ENCODE peak calls at places on chromosomes 6 and 20, in six cellular contexts. P is colonic mucosa, E is SK-N-SH, O is sigmoid colon, S is HCT116, F is psoas muscle. U is an unnamed sample. For H3K27me3, the result is how much of the 10 kb centered on the place peaks cover.

GRCh38 chr6:20260360-20260759 is 48.1 kb upstream of the MBOAT1 start:
- DNase-seq in S (no peak), P (no peak), O (no peak), E (no peak), F (no peak), U (no peak)

GRCh38 chr6:40714576-40715500 is 127.7 kb upstream of the LRFN2 start:
- DNase-seq in O (no peak), E (no peak), P (peak), F (no peak), S (no peak), U (peak)

GRCh38 chr6:21648475-21649050 is 55.0 kb downstream of the SOX4 start:
- DNase-seq in E (no peak), F (no peak), S (no peak), O (no peak), P (no peak), U (no peak)

GRCh38 chr6:81767163-81768000 is 14.9 kb upstream of the TENT5A start:
- DNase-seq in S (no peak), F (no peak), E (no peak), O (no peak), P (peak), U (no peak)

GRCh38 chr20:25054995-25055629 is 2.8 kb downstream of the ACSS1 start:
- DNase-seq in S (no peak), P (no peak), E (no peak), O (peak), F (no peak), U (peak)

GRCh38 chr6:113875470-113875869 is 18.3 kb downstream of the MARCKS start:
- DNase-seq in E (no peak), P (no peak), F (no peak), S (no peak), O (no peak), U (no peak)

GRCh38 chr6:141326426-141326825 is 806.3 kb upstream of the GJE1 start:
- DNase-seq in S (peak), O (no peak), P (no peak), E (no peak), F (peak), U (no peak)

GRCh38 chr20:32487381-32487780 is 97.8 kb downstream of the NOL4L start:
- DNase-seq in S (no peak), E (no peak), O (peak), P (no peak), F (no peak), U (no peak)

GRCh38 chr6:33841070-33841469 is 37.3 kb upstream of the MLN start:
- DNase-seq in F (peak), P (no peak), O (no peak), S (no peak), E (no peak), U (no peak)
- TF ChIP-seq CTCF in F (no peak), P (no peak), O (no peak), S (no peak), E (no peak), U (no peak)

DNA sequence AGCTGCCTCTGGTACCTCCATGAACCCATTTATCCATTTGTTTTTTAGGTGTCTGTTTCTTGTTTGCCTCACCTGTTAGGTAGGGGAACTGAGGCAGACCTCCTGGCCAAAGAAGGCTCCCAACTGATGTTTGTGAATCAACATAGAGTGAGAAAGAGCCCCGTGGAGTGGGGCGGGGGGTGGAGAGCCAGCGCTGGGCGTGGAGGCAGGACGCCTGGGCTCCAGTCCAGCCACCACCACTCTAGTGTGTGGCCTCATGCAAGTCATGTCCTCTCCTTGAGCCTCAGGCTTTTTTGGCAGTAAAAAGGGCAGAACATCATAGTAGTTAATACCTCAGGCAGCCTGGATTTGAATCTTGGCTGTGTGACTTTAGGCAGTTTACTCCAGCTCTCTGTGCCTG is 42.2 kb upstream of the SCRT2 start:
- DNase-seq in F (no peak), E (no peak), P (no peak), O (no peak), S (no peak), U (no peak)
- H3K27me3 ChIP-seq in F (under half), E (under half), P (under half), O (under half), S (under half), U (under half)

DNA sequence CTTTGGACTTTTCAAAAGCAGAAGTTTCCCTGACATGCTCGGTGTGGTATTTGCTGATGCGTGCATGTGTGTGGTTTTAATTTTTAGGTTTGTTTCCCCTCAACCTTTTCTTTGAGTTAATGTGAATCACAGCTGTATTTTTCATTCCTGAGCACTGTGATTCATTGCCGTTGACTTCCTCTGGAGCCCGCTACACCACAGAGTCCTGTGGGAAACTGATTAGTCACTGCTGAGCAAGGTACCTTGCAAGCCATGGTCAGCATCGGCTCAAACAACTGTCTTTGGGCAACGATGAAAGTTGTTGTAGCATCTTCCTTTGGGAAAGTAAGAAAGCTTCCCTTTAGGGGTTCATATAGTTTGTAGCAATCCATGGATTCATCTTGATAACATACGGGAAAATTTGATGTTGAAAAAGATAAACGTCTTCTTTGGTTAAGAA is 57.5 kb downstream of the RIN2 start:
- DNase-seq in F (peak), S (peak), E (no peak), P (no peak), O (peak), U (no peak)
- TF ChIP-seq CTCF in F (no peak), S (no peak), E (no peak), P (no peak), O (no peak), U (no peak)

GRCh38 chr20:22682381-22682780 is 98.0 kb upstream of the FOXA2 start:
- DNase-seq in S (no peak), P (no peak), F (no peak), E (no peak), O (no peak), U (no peak)
- H3K27me3 ChIP-seq in S (under half), P (under half), F (under half), E (half or more), O (under half), U (under half)

GRCh38 chr6:56770011-56770520 is 127.4 kb upstream of the DST start:
- DNase-seq in F (no peak), O (no peak), S (no peak), P (no peak), E (peak), U (no peak)

GRCh38 chr6:56771189-56771588 is 128.5 kb upstream of the DST start:
- DNase-seq in O (no peak), F (no peak), S (no peak), P (no peak), E (no peak), U (no peak)

GRCh38 chr6:56771929-56772607 is 129.4 kb upstream of the DST start:
- DNase-seq in P (no peak), S (no peak), O (no peak), F (no peak), E (no peak), U (no peak)

GRCh38 chr6:56775498-56776166 is 132.9 kb upstream of the DST start:
- DNase-seq in F (no peak), P (no peak), S (no peak), O (no peak), E (no peak), U (no peak)

DNA sequence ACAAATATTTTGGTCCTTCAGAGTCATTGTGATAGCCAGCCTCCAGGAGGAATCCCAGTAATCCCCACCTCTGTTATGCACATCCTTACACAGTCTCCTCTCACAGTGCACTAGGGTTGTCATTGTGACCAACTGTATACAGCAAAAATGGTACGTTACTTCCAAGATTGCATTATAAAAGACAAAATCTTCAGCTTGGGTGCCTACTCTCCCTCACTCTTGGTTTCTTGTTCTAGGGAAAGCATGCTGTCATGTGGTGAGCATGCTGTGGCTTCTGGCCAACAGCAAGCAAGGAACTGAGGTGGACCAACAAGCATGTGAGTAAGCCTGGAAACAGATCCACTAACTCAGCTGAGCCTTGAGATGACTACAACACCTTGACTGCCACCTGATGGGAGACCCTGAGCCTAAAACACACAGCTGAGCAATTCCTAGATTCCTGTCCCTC is 130.1 kb upstream of the DST start:
- DNase-seq in S (no peak), P (no peak), O (peak), E (no peak), F (peak), U (no peak)
- TF ChIP-seq CTCF in S (no peak), P (no peak), O (no peak), E (no peak), F (no peak), U (no peak)

DNA sequence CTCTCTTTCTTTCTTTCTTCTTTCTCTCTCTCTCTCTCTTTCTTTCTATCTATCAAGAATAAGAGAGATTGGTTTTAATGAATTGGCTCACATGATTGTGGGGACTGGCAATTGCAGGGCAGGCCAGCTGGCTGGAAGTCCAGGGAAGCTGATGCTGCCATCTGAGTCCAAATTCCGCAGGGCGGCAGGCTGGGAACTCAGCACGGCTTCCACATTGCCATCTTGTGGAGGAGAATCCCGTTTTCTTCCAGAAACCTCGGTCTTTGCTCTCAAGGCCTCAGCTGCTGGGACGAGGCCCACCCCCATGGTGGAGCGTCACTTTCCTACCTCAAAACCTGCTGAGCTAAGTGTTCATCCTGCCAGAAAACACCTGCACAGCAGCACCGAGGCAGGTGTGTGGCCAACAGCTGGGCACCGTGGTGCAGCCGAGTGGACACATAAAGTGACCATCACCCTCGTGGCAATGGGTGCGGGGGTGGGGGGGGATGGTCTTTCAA is 58.8 kb upstream of the SLCO4A1 start:
- DNase-seq in E (no peak), F (no peak), P (no peak), O (peak), S (no peak), U (peak)
- H3K27me3 ChIP-seq in E (under half), F (under half), P (under half), O (under half), S (under half), U (under half)

GRCh38 chr20:47802226-47802920 is 17.1 kb upstream of the SULF2 start:
- DNase-seq in P (no peak), E (no peak), O (no peak), F (no peak), S (no peak), U (no peak)
- TF ChIP-seq CTCF in P (no peak), E (no peak), O (no peak), F (no peak), S (no peak), U (no peak)

DNA sequence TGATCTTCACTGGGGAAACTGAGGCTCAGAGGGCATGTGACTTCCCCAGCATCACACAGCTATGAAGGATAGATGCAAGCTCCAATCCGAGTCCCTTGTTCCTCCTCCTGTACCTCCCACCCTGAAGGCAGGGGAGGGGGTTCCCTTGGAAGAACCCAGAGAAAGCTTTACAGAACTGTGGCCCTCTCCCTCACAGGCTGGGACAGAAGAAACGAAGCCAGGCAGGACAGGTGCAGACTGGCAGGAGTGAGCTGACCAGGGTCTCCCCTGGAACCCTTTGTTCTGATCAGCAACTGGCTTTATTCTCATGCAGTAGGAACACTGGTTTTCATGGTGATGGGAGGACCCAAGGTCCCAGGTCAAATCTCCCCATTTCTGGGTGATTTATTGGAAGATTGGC is 90.2 kb downstream of the TMEM242 start:
- DNase-seq in O (peak), S (no peak), P (no peak), E (no peak), F (no peak), U (no peak)
- H3K27me3 ChIP-seq in O (under half), S (under half), P (under half), E (under half), F (under half), U (under half)